ENCODE peak calls at places on chromosome 11, in eight cellular contexts. One of them, this sample, is unnamed.

GRCh38 chr11:132056689-132057088 is 686.3 kb downstream of the NTM start:
- DNase-seq in substantia nigra: no peak
- DNase-seq in nucleus accumbens: no peak
- DNase-seq in pons: no peak
- DNase-seq in endodermal cell: no peak
- DNase-seq in RWPE1: no peak
- DNase-seq in GDM1: no peak
- DNase-seq in hippocampal formation: no peak
- DNase-seq in this sample: no peak

GRCh38 chr11:123194308-123195181 is 503 bp downstream of the CLMP start:
- DNase-seq in nucleus accumbens: no peak
- DNase-seq in substantia nigra: no peak
- DNase-seq in hippocampal formation: no peak
- DNase-seq in pons: no peak
- DNase-seq in RWPE1: peak
- DNase-seq in endodermal cell: peak
- DNase-seq in GDM1: no peak
- DNase-seq in this sample: no peak

GRCh38 chr11:64241430-64242153 is 697 bp downstream of the FKBP2 start:
- DNase-seq in substantia nigra: no peak
- DNase-seq in pons: peak
- DNase-seq in nucleus accumbens: peak
- DNase-seq in hippocampal formation: peak
- DNase-seq in RWPE1: peak
- DNase-seq in endodermal cell: peak
- DNase-seq in GDM1: peak
- DNase-seq in this sample: peak

GRCh38 chr11:62122076-62122475 is 1.7 kb upstream of the INCENP start:
- DNase-seq in hippocampal formation: no peak
- DNase-seq in endodermal cell: peak
- DNase-seq in RWPE1: no peak
- DNase-seq in pons: no peak
- DNase-seq in substantia nigra: no peak
- DNase-seq in GDM1: no peak
- DNase-seq in nucleus accumbens: no peak
- DNase-seq in this sample: no peak

GRCh38 chr11:47186937-47187681 is 875 bp upstream of the PACSIN3 start:
- DNase-seq in substantia nigra: peak
- DNase-seq in pons: no peak
- DNase-seq in nucleus accumbens: peak
- DNase-seq in endodermal cell: peak
- DNase-seq in hippocampal formation: no peak
- DNase-seq in GDM1: no peak
- DNase-seq in RWPE1: peak
- DNase-seq in this sample: peak

GRCh38 chr11:55942785-55943392 is 6.7 kb upstream of the OR5I1 start:
- DNase-seq in GDM1: no peak
- DNase-seq in endodermal cell: no peak
- DNase-seq in RWPE1: peak
- DNase-seq in nucleus accumbens: no peak
- DNase-seq in pons: peak
- DNase-seq in substantia nigra: no peak
- DNase-seq in hippocampal formation: no peak
- DNase-seq in this sample: peak

GRCh38 chr11:28318861-28319260 is 210.7 kb downstream of the METTL15 start:
- DNase-seq in nucleus accumbens: no peak
- DNase-seq in endodermal cell: no peak
- DNase-seq in substantia nigra: no peak
- DNase-seq in GDM1: no peak
- DNase-seq in pons: no peak
- DNase-seq in hippocampal formation: no peak
- DNase-seq in RWPE1: no peak
- DNase-seq in this sample: no peak

GRCh38 chr11:20026629-20027545 is 133.4 kb downstream of the DBX1 start:
- DNase-seq in pons: no peak
- DNase-seq in hippocampal formation: no peak
- DNase-seq in nucleus accumbens: no peak
- DNase-seq in substantia nigra: no peak
- DNase-seq in GDM1: no peak
- DNase-seq in RWPE1: peak
- DNase-seq in endodermal cell: peak
- DNase-seq in this sample: no peak

GRCh38 chr11:46235777-46236688 is 41.4 kb upstream of the CREB3L1 start:
- DNase-seq in substantia nigra: no peak
- DNase-seq in nucleus accumbens: no peak
- DNase-seq in endodermal cell: no peak
- DNase-seq in RWPE1: no peak
- DNase-seq in hippocampal formation: no peak
- DNase-seq in GDM1: no peak
- DNase-seq in pons: no peak
- DNase-seq in this sample: no peak

GRCh38 chr11:11148104-11148509 is 204.9 kb downstream of the CSNK2A3 start:
- DNase-seq in GDM1: no peak
- DNase-seq in hippocampal formation: no peak
- DNase-seq in endodermal cell: peak
- DNase-seq in substantia nigra: no peak
- DNase-seq in pons: peak
- DNase-seq in nucleus accumbens: peak
- DNase-seq in RWPE1: peak
- DNase-seq in this sample: peak

GRCh38 chr11:47907499-47907898 is 59.3 kb upstream of the NUP160 start:
- DNase-seq in RWPE1: no peak
- DNase-seq in nucleus accumbens: no peak
- DNase-seq in endodermal cell: no peak
- DNase-seq in pons: no peak
- DNase-seq in hippocampal formation: no peak
- DNase-seq in GDM1: no peak
- DNase-seq in substantia nigra: no peak
- DNase-seq in this sample: no peak

GRCh38 chr11:112289588-112290461 is 29.2 kb upstream of the PLET1 start:
- DNase-seq in RWPE1: peak
- DNase-seq in endodermal cell: peak
- DNase-seq in hippocampal formation: peak
- DNase-seq in pons: peak
- DNase-seq in substantia nigra: peak
- DNase-seq in nucleus accumbens: peak
- DNase-seq in GDM1: peak
- DNase-seq in this sample: peak

GRCh38 chr11:130580372-130580771 is 131.9 kb downstream of the ADAMTS15 start:
- DNase-seq in endodermal cell: peak
- DNase-seq in pons: peak
- DNase-seq in substantia nigra: peak
- DNase-seq in nucleus accumbens: peak
- DNase-seq in GDM1: no peak
- DNase-seq in hippocampal formation: peak
- DNase-seq in RWPE1: peak
- DNase-seq in this sample: peak

GRCh38 chr11:3855808-3856491 is 486 bp downstream of the STIM1 start:
- DNase-seq in RWPE1: no peak
- DNase-seq in endodermal cell: peak
- DNase-seq in pons: no peak
- DNase-seq in GDM1: no peak
- DNase-seq in substantia nigra: no peak
- DNase-seq in hippocampal formation: no peak
- DNase-seq in nucleus accumbens: no peak
- DNase-seq in this sample: no peak

GRCh38 chr11:19565639-19566038 is 147.0 kb upstream of the NAV2 start:
- DNase-seq in GDM1: no peak
- DNase-seq in endodermal cell: no peak
- DNase-seq in nucleus accumbens: no peak
- DNase-seq in pons: no peak
- DNase-seq in hippocampal formation: no peak
- DNase-seq in substantia nigra: no peak
- DNase-seq in RWPE1: no peak
- DNase-seq in this sample: no peak

GRCh38 chr11:113256431-113257227 is 57.8 kb upstream of the TTC12 start:
- DNase-seq in substantia nigra: no peak
- DNase-seq in hippocampal formation: no peak
- DNase-seq in nucleus accumbens: no peak
- DNase-seq in GDM1: no peak
- DNase-seq in RWPE1: no peak
- DNase-seq in endodermal cell: no peak
- DNase-seq in pons: no peak
- DNase-seq in this sample: no peak